ENCODE peak calls at places on chromosomes 13 and 19, in five cellular contexts. H is colonic mucosa, A is PC-3, I is stomach, V is upper lobe of right lung. M is an unnamed sample. For H3K4me1, the result is how much of the 10 kb centered on the place peaks cover.

GRCh38 chr19:28737021-28737525 is 475.9 kb downstream of the UQCRFS1 start:
- DNase-seq in V (no peak), H (no peak), I (no peak), A (peak), M (peak)

GRCh38 chr13:110123041-110123809 is 183.7 kb downstream of the COL4A1 start:
- DNase-seq in A (no peak), H (no peak), I (no peak), V (no peak), M (no peak)

GRCh38 chr19:15253513-15253912 is 21.3 kb upstream of the EPHX3 start:
- DNase-seq in I (no peak), H (no peak), V (no peak), A (no peak), M (no peak)

GRCh38 chr19:1154731-1155351 is 19.2 kb downstream of the SBNO2 start:
- DNase-seq in H (peak), V (peak), I (peak), A (no peak), M (no peak)

GRCh38 chr13:24127116-24127631 is 33.3 kb upstream of the SPATA13 start:
- DNase-seq in H (peak), A (peak), V (no peak), I (peak), M (no peak)

GRCh38 chr19:18156841-18157464 is 4.0 kb downstream of the PIK3R2 start:
- DNase-seq in H (peak), V (peak), A (peak), I (peak), M (peak)

GRCh38 chr19:19500975-19501644 is 14.2 kb downstream of the TSSK6 start:
- DNase-seq in A (no peak), I (no peak), H (no peak), V (no peak), M (no peak)

GRCh38 chr19:16258440-16258903 is 60.8 kb downstream of the AP1M1 start:
- DNase-seq in H (peak), V (peak), I (peak), A (no peak), M (no peak)

GRCh38 chr13:21100994-21101757 is 39.8 kb upstream of the LATS2 start:
- DNase-seq in A (no peak), I (no peak), H (no peak), V (no peak), M (no peak)
- H3K4me1 ChIP-seq in A (under half), I (under half), H (under half), V (under half), M (under half)

GRCh38 chr19:31257025-31257424 is 92.2 kb downstream of the TSHZ3 start:
- DNase-seq in V (no peak), H (no peak), A (no peak), I (no peak), M (no peak)
- H3K4me1 ChIP-seq in V (under half), H (under half), A (under half), I (under half), M (under half)

GRCh38 chr13:41763772-41764171 is 197.1 kb downstream of the VWA8 start:
- DNase-seq in A (no peak), V (no peak), I (no peak), H (no peak), M (no peak)

GRCh38 chr13:41764558-41764957 is 196.4 kb downstream of the VWA8 start:
- DNase-seq in V (no peak), I (no peak), A (no peak), H (no peak), M (no peak)

GRCh38 chr13:41766439-41766838 is 194.5 kb downstream of the VWA8 start:
- DNase-seq in I (no peak), H (no peak), A (no peak), V (no peak), M (no peak)

GRCh38 chr13:41765813-41766212 is 195.1 kb downstream of the VWA8 start:
- DNase-seq in H (no peak), V (no peak), A (no peak), I (no peak), M (no peak)

GRCh38 chr13:41765020-41765419 is 195.9 kb downstream of the VWA8 start:
- DNase-seq in V (no peak), H (no peak), A (no peak), I (no peak), M (no peak)
- H3K4me1 ChIP-seq in V (under half), H (under half), A (under half), I (under half), M (under half)

GRCh38 chr19:35049456-35049855 is 7.9 kb downstream of the HPN start:
- DNase-seq in H (no peak), A (no peak), I (no peak), V (no peak), M (no peak)
- H3K4me1 ChIP-seq in H (under half), A (under half), I (under half), V (under half), M (under half)

DNA sequence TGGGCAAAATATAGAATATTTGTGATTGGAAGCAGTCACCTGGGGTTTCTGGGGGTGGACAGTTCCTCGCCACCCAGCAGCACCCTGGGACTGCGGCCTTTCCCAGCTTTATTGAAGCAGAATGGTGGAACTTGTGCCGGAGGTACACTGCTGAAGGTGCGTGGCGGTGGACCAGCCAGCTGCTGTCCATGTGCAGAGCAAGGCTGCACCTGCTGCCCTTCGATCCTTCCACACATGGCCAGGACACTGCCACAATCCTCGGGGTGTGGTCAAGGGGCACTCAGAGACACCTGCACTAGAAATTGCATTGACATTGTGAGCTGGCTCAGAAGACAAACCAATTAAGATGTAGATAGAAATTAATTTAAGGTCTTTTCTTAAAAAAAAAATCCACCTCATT is 11.4 kb upstream of the GPI start:
- DNase-seq in V (no peak), H (no peak), I (no peak), A (no peak), M (no peak)
- H3K4me1 ChIP-seq in V (under half), H (under half), I (under half), A (under half), M (under half)

DNA sequence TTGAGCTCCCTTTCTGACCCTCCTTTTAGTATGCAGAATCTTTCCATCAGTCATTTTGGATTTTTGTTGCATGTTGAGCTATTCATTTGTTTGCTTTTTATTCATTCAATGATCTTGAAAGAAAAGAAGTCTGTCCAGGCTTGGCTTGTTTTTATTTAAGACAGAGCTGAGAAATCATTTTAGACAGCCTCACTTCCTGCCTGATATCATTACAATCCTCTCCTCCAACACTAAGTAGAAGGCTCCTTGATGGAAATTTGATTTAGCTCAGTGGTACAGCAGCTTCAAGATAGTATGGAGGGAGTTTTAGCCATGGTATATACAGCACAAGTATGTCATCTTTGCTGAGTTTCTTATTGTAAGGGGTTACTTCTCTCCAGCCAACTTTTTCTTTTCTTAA is 28.4 kb downstream of the MBNL2 start:
- DNase-seq in H (no peak), A (no peak), I (no peak), V (no peak), M (no peak)
- H3K4me1 ChIP-seq in H (under half), A (under half), I (half or more), V (half or more), M (under half)

DNA sequence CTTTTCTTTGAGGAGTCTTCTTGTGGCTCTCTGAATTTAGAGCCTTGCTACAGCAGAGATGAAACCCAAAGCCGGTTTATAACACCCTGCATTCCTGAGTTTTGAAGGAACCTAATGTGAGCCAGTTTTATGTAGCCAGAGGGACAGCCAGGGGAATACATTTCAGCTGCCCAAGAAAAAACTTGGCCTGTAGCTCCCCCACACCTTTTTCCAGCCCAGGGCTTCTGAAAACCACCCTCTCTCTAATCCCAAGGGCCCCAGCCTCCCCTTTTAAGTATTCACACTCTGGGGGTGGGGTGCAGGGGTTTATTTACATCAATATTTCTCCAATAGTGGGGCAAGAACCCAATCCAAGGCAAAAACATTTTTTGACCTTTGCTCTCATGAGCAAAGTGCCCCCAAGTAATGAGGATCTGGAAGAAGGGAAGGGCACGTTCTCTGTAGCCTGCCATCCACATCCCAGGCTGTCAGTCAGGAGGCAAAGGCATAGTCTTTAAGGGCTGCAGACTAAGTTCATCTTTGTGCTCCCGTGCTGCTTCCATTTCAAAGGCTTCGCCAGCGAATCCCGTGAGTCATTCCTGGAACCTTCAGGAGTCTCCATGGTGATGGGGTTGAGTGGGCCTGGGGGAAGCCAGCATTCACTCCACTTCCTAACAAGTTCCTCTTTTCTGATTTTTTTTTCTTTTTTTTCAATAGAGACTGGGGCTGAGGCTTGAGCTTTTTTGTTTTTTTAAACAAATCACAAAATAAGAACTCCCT is 33.2 kb upstream of the MEDAG start:
- DNase-seq in H (no peak), A (no peak), I (no peak), V (no peak), M (peak)
- H3K4me1 ChIP-seq in H (under half), A (under half), I (under half), V (under half), M (under half)

M was measured in foreskin keratinocyte.